ENCODE peak calls at places on chromosomes 5 and 9, in seven cellular contexts. O, L, Z, C, B, F and H are unnamed samples.

GRCh38 chr9:118290116-118290515 is 585.9 kb downstream of the TLR4 start:
- DNase-seq in O (no peak), C (peak; percentile 15), Z (no peak), B (no peak), F (no peak), L (no peak), H (no peak)

GRCh38 chr9:108664309-108665255 is 191.2 kb downstream of the ACTL7B start:
- DNase-seq in F (peak; percentile 8), O (no peak), C (no peak), B (no peak), L (no peak), Z (no peak), H (no peak)

GRCh38 chr9:118992813-118993747 is 376.2 kb downstream of the BRINP1 start:
- DNase-seq in O (peak; percentile 10), Z (peak; percentile 67), B (no peak), L (no peak), C (no peak), F (no peak), H (no peak)

GRCh38 chr5:23405316-23406068 is 101.9 kb upstream of the PRDM9 start:
- DNase-seq in L (no peak), Z (no peak), O (no peak), B (no peak), F (no peak), C (no peak), H (no peak)

GRCh38 chr5:173327948-173328895 is at the start of gene STC2:
- DNase-seq in C (peak; percentile 99), Z (no peak), B (peak; percentile 93), F (peak; percentile 26), O (peak; percentile 23), L (no peak), H (no peak)

GRCh38 chr9:131960805-131961495 is 118.7 kb downstream of the MED27 start:
- DNase-seq in O (no peak), Z (no peak), L (no peak), F (no peak), C (no peak), B (no peak), H (no peak)

GRCh38 chr9:115862021-115862420 is 291.6 kb upstream of the PAPPA start:
- DNase-seq in O (no peak), Z (no peak), C (no peak), F (no peak), B (no peak), L (no peak), H (no peak)

GRCh38 chr5:104347119-104347708 is 784.6 kb upstream of the NUDT12 start:
- DNase-seq in L (no peak), F (no peak), B (no peak), O (no peak), Z (no peak), C (peak; percentile 17), H (no peak)

GRCh38 chr9:12838546-12838945 is 63.7 kb downstream of the LURAP1L start:
- DNase-seq in L (no peak), C (no peak), F (no peak), B (no peak), Z (no peak), O (no peak), H (no peak)

GRCh38 chr5:116557669-116558271 is 16.9 kb downstream of the SEMA6A start:
- DNase-seq in Z (no peak), B (no peak), O (no peak), C (peak; percentile 66), L (no peak), F (no peak), H (no peak)

GRCh38 chr5:134510970-134511795 is 14.3 kb upstream of the JADE2 start:
- DNase-seq in B (no peak), F (no peak), L (no peak), O (peak; percentile 51), C (peak; percentile 99), Z (no peak), H (peak; percentile 48)

GRCh38 chr9:111232997-111233790 is 96.8 kb downstream of the OR2K2 start:
- DNase-seq in F (no peak), L (no peak), Z (no peak), B (peak; percentile 47), C (peak; percentile 80), O (no peak), H (no peak)

GRCh38 chr9:4939118-4939561 is 45.9 kb upstream of the JAK2 start:
- DNase-seq in F (no peak), Z (no peak), B (no peak), L (no peak), O (no peak), C (no peak), H (no peak)

GRCh38 chr5:92308679-92309078 is 925.6 kb upstream of the ARRDC3 start:
- DNase-seq in Z (no peak), O (no peak), F (no peak), B (no peak), L (no peak), C (no peak), H (no peak)

DNA sequence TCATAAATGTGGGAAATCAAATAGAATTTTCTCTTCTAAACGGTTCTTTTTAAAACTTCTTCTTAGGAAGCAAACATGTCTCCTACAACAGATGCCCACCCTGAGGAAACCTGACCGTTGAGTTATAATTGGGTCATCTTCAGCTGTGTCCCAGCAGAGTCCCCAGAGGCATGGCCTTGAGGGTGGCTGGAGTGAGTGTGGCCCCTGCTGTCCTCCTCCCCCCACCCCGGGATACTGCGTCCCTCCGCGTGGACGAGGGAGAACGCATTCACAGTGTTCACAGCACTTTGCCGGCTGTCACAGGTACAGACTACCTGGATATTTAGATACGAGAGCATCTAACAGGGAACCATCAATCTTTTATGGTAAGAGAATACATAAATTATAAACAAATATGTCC is 214.8 kb downstream of the IRX2 start:
- DNase-seq in Z (no peak), C (no peak), B (no peak), F (no peak), L (no peak), O (no peak), H (no peak)
- H3K27ac ChIP-seq in Z (no peak overlapping the region), C (no peak overlapping the region), B (no peak overlapping the region), F (no peak overlapping the region), L (no peak overlapping the region), O (no peak overlapping the region), H (no peak overlapping the region)

GRCh38 chr9:137612741-137613142 is 6.1 kb upstream of the EHMT1 start:
- DNase-seq in Z (no peak), B (no peak), C (no peak), F (no peak), O (no peak), L (no peak), H (no peak)

GRCh38 chr9:137614631-137615386 is 4.0 kb upstream of the EHMT1 start:
- DNase-seq in O (no peak), C (no peak), F (no peak), L (no peak), Z (peak; percentile 84), B (no peak), H (no peak)

GRCh38 chr9:137613259-137613658 is 5.5 kb upstream of the EHMT1 start:
- DNase-seq in Z (no peak), F (no peak), B (no peak), L (no peak), C (no peak), O (no peak), H (no peak)

GRCh38 chr9:137613738-137614523 is 4.9 kb upstream of the EHMT1 start:
- DNase-seq in B (no peak), Z (no peak), L (no peak), F (no peak), O (no peak), C (no peak), H (no peak)

DNA sequence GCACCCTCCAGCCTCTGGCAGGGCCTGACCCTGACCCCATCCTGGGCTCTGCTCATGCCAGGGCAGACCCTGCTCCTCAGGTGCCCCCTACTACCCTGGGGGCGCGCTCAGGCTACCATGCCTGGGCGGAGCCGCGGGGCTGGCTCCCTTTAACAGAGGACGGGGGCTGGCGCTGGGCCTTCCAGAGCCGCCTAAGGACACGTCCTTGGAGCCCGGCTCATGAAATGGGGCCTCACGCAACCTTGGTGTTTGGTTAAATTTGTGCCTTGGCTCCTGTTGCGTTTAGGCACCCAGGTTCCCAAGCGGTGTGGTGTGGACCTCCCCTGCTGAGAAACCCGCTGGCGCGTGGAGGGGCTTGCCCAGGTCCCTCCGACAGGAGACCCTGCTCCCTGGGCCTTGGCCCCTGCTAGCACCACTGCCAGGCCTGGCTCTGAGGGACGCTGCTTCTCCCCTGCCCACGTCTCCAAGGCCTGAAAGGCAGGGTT is 3.4 kb upstream of the EHMT1 start:
- DNase-seq in O (no peak), B (no peak), F (no peak), C (no peak), L (no peak), Z (no peak), H (no peak)
- H3K27ac ChIP-seq in O (no peak overlapping the region), B (no peak overlapping the region), F (no peak overlapping the region), C (no peak overlapping the region), L (peak overlapping the region; percentile 56), Z (no peak overlapping the region), H (no peak overlapping the region)

GRCh38 chr5:72508241-72509170 is 1.3 kb upstream of the ZNF366 start:
- DNase-seq in B (no peak), O (no peak), L (no peak), C (no peak), F (no peak), Z (no peak), H (no peak)

GRCh38 chr5:72512179-72512860 is 5.1 kb upstream of the ZNF366 start:
- DNase-seq in F (no peak), B (no peak), L (no peak), Z (no peak), C (no peak), O (no peak), H (no peak)

GRCh38 chr5:72509401-72509800 is 2.2 kb upstream of the ZNF366 start:
- DNase-seq in C (no peak), B (peak; percentile 91), Z (no peak), F (no peak), L (peak; percentile 79), O (no peak), H (peak; percentile 91)

GRCh38 chr5:72510610-72511121 is 3.5 kb upstream of the ZNF366 start:
- DNase-seq in O (no peak), L (peak; percentile 71), Z (no peak), F (no peak), C (no peak), B (peak; percentile 85), H (peak; percentile 85)

DNA sequence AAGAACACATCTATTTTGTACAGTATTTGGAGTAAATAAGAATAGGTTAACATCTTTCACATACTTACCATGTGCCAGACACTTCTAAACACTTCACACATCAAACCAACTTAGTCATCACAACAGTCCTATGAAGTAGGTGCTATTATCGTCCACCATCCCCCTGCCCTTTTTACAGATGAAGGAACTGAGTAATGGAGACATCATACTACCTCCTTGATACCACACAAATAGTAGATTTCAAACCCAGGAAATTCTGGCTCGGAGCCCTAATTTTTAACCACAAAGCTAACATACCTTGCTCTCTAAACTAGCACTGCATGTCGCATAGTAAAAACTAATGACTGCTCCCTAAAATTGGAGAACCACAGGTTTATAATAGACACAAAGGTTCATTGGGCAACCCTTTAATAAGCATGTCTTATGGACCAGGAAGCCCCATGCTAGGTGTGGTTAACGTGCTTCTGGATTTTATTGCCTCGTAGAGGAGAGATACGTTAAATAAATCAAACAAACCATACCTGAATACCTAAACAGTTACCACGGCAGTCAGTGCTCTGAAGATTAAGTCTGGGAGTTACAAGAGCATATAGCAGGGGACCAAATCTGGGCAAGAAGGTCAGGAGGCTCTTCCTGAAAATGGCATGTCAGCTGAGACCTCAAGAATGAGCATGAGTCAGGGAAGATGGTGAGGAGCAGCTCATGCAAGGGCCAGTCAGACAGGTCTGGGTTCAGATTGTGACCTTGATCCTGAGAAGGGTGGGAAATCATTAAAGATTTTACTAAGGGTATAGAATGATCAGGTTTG is 4.4 kb upstream of the ZNF366 start:
- DNase-seq in F (no peak), Z (no peak), C (no peak), L (no peak), B (no peak), O (peak; percentile 22), H (no peak)
- H3K27ac ChIP-seq in F (peak overlapping the region; percentile 28), Z (no peak overlapping the region), C (no peak overlapping the region), L (no peak overlapping the region), B (peak overlapping the region; percentile 87), O (no peak overlapping the region), H (peak overlapping the region; percentile 54)

GRCh38 chr9:6712041-6712440 is 45.7 kb upstream of the KDM4C start:
- DNase-seq in C (no peak), Z (no peak), L (no peak), F (no peak), O (peak; percentile 21), B (no peak), H (no peak)
- H3K27ac ChIP-seq in C (no peak overlapping the region), Z (no peak overlapping the region), L (no peak overlapping the region), F (no peak overlapping the region), O (no peak overlapping the region), B (no peak overlapping the region), H (no peak overlapping the region)